ENCODE peak calls at places on chromosomes 3 and 15, in nine cellular contexts. S is fibroblast of lung; Y is GM23248; G is neural crest cell; U is Right ventricle myocardium inferior; Q is stimulated activated CD4-positive, alpha-beta T cell treated with anti-CD3 and anti-CD28 coated beads, Interleukin-4, amount 100 ng/mL, for 48 hours; P is hypothalamus; K is fibroblast of gingiva; V is activated CD8-positive, alpha-beta T cell treated with anti-CD3 and anti-CD28 coated beads, Interleukin-2, amount 10 ng/mL, durations not matched to agents 7 days and 5 days. D is an unnamed sample.

GRCh38 chr3:169668957-169669681 is 5.6 kb upstream of the MECOM start:
- DNase-seq in Y (peak), V (peak), U (peak), G (peak), Q (peak), P (peak), S (peak), K (peak), D (no peak)

GRCh38 chr3:11060500-11061251 is 68.1 kb downstream of the SLC6A1 start:
- DNase-seq in U (peak), G (peak), Q (peak), V (peak), S (peak), P (peak), Y (peak), K (peak), D (peak)

GRCh38 chr3:79115458-79115857 is 652.3 kb downstream of the ROBO1 start:
- DNase-seq in Y (no peak), K (no peak), U (no peak), P (no peak), V (no peak), S (peak), G (no peak), Q (no peak), D (no peak)

GRCh38 chr3:99842826-99843589 is 25.3 kb downstream of the CMSS1 start:
- DNase-seq in K (peak), Y (peak), U (no peak), P (no peak), S (peak), G (no peak), Q (no peak), V (no peak), D (peak)

GRCh38 chr15:78620839-78621421 is at the start of gene CHRNA3:
- DNase-seq in Q (no peak), G (no peak), S (no peak), V (no peak), U (no peak), Y (no peak), K (no peak), P (no peak), D (no peak)

GRCh38 chr3:106302451-106303221 is 433.8 kb upstream of the CBLB start:
- DNase-seq in G (no peak), S (no peak), Y (no peak), P (no peak), K (no peak), U (no peak), V (peak), Q (peak), D (no peak)

GRCh38 chr15:33903661-33904060 is 64.6 kb upstream of the CHRM5 start:
- DNase-seq in P (no peak), K (no peak), Q (no peak), G (no peak), Y (no peak), V (no peak), S (no peak), U (no peak), D (no peak)

GRCh38 chr3:45992820-45993219 is 2.8 kb downstream of the FYCO1 start:
- DNase-seq in Q (no peak), U (no peak), S (no peak), V (peak), Y (peak), K (peak), G (no peak), P (no peak), D (peak)

GRCh38 chr15:52309154-52309548 is 13.5 kb upstream of the MYO5C start:
- DNase-seq in V (no peak), Y (no peak), P (no peak), U (no peak), K (no peak), Q (no peak), S (no peak), G (no peak), D (no peak)

GRCh38 chr15:56232058-56232457 is 11.6 kb downstream of the RFX7 start:
- DNase-seq in P (no peak), K (no peak), Q (no peak), Y (no peak), S (no peak), G (no peak), U (no peak), V (no peak), D (no peak)

GRCh38 chr3:5250467-5251195 is 63.1 kb downstream of the EDEM1 start:
- DNase-seq in Q (no peak), V (no peak), U (no peak), Y (peak), K (no peak), G (no peak), S (peak), P (no peak), D (no peak)

GRCh38 chr3:42665050-42665878 is 11.8 kb downstream of the ZBTB47 start:
- DNase-seq in U (no peak), S (no peak), P (no peak), Y (no peak), G (no peak), Q (no peak), K (no peak), V (no peak), D (no peak)

GRCh38 chr3:32454731-32455608 is 47.7 kb downstream of the CMTM6 start:
- DNase-seq in K (no peak), S (peak), U (no peak), V (no peak), Q (no peak), G (no peak), P (no peak), Y (no peak), D (no peak)

GRCh38 chr3:172629470-172629869 is 81.4 kb downstream of the NCEH1 start:
- DNase-seq in U (no peak), K (peak), V (no peak), Q (no peak), Y (peak), S (peak), P (no peak), G (no peak), D (no peak)

GRCh38 chr3:79414821-79415220 is 353.0 kb downstream of the ROBO1 start:
- DNase-seq in Q (no peak), G (no peak), V (no peak), S (peak), K (peak), Y (peak), P (no peak), U (no peak), D (no peak)

GRCh38 chr3:152621967-152622812 is 212.7 kb upstream of the P2RY1 start:
- DNase-seq in P (no peak), Q (no peak), V (no peak), U (no peak), G (no peak), Y (no peak), K (no peak), S (no peak), D (no peak)

GRCh38 chr15:55737373-55737772 is 5.6 kb downstream of the PRTG start:
- DNase-seq in K (no peak), G (peak), V (no peak), Y (no peak), P (no peak), S (no peak), U (no peak), Q (no peak), D (no peak)

GRCh38 chr3:75295013-75295412 is 369.1 kb upstream of the FRG2C start:
- DNase-seq in P (no peak), Y (no peak), Q (no peak), S (no peak), U (no peak), G (no peak), K (no peak), V (no peak), D (no peak)

GRCh38 chr15:31477301-31477700 is 150.7 kb downstream of the KLF13 start:
- DNase-seq in G (no peak), P (no peak), V (no peak), U (no peak), Y (no peak), K (no peak), S (no peak), Q (no peak), D (no peak)

GRCh38 chr3:95228416-95228815 is 1165.6 kb downstream of the NSUN3 start:
- DNase-seq in V (no peak), Y (no peak), S (no peak), K (no peak), U (no peak), P (no peak), Q (no peak), G (no peak), D (no peak)

GRCh38 chr15:93088200-93088980 is 621 bp downstream of the RGMA start:
- DNase-seq in Q (no peak), U (no peak), K (no peak), P (no peak), Y (peak), V (peak), G (peak), S (peak), D (no peak)

GRCh38 chr15:60945196-60945595 is 283.9 kb downstream of the RORA start:
- DNase-seq in U (peak), Q (no peak), K (peak), Y (peak), S (peak), V (no peak), P (peak), G (no peak), D (no peak)

GRCh38 chr3:190807719-190808375 is 54.6 kb downstream of the GMNC start:
- DNase-seq in Y (no peak), G (no peak), P (peak), V (no peak), U (peak), S (peak), Q (no peak), K (peak), D (no peak)

GRCh38 chr3:13544293-13544831 is 4.6 kb upstream of the FBLN2 start:
- DNase-seq in S (peak), Y (peak), K (peak), Q (peak), P (no peak), V (peak), G (no peak), U (no peak), D (peak)

GRCh38 chr3:18445421-18446066 is 20.4 kb upstream of the SATB1 start:
- DNase-seq in Y (no peak), G (no peak), S (no peak), K (no peak), P (no peak), V (peak), U (no peak), Q (peak), D (no peak)

GRCh38 chr3:65732060-65732933 is 306.4 kb downstream of the MAGI1 start:
- DNase-seq in P (peak), U (no peak), Y (peak), G (peak), K (peak), Q (no peak), V (peak), S (peak), D (peak)

GRCh38 chr3:148600902-148601765 is 96.6 kb upstream of the AGTR1 start:
- DNase-seq in P (no peak), Y (no peak), S (no peak), K (no peak), Q (no peak), U (no peak), G (no peak), V (no peak), D (no peak)

GRCh38 chr15:57152666-57153065 is 223.6 kb upstream of the CGNL1 start:
- DNase-seq in V (no peak), K (no peak), Y (no peak), Q (no peak), U (no peak), G (no peak), S (no peak), P (no peak), D (no peak)

GRCh38 chr15:51736069-51736468 is 1.4 kb downstream of the LYSMD2 start:
- DNase-seq in Q (no peak), K (no peak), U (no peak), P (no peak), G (no peak), Y (peak), S (no peak), V (peak), D (no peak)

GRCh38 chr3:88298189-88298588 is 148.4 kb downstream of the C3orf38 start:
- DNase-seq in S (no peak), K (no peak), P (no peak), U (no peak), V (no peak), Q (no peak), Y (no peak), G (no peak), D (no peak)

GRCh38 chr3:1506090-1506489 is 413.3 kb downstream of the CNTN6 start:
- DNase-seq in K (no peak), S (no peak), Q (no peak), P (no peak), V (no peak), U (no peak), Y (no peak), G (no peak), D (no peak)

GRCh38 chr3:177427096-177427495 is 229.8 kb upstream of the TBL1XR1 start:
- DNase-seq in G (no peak), Y (no peak), Q (peak), P (no peak), V (peak), K (no peak), U (no peak), S (no peak), D (no peak)

GRCh38 chr3:194296448-194296831 is 54.7 kb downstream of the CPN2 start:
- DNase-seq in Q (no peak), K (peak), G (no peak), S (peak), P (no peak), V (no peak), Y (peak), U (no peak), D (peak)

D was measured in astrocyte of the cerebellum.